ENCODE peak calls at places on chromosomes 3 and 15, in six cellular contexts. One of them, this sample, is unnamed.

GRCh38 chr15:98138910-98139309 is 178.4 kb downstream of the ARRDC4 start:
- DNase-seq in Peyer's patch: no peak
- DNase-seq in A549: peak
- DNase-seq in activated T-helper 1 cell treated with Interleukin-2 at 50 U/mL for 16 hours: no peak
- DNase-seq in COR-L47: no peak
- DNase-seq in fibroblast of pulmonary artery: no peak
- DNase-seq in this sample: no peak

GRCh38 chr3:46367811-46368210 is 2.9 kb upstream of the CCR5 start:
- DNase-seq in Peyer's patch: no peak
- DNase-seq in A549: no peak
- DNase-seq in activated T-helper 1 cell treated with Interleukin-2 at 50 U/mL for 16 hours: no peak
- DNase-seq in COR-L47: no peak
- DNase-seq in fibroblast of pulmonary artery: no peak
- DNase-seq in this sample: no peak

GRCh38 chr3:50256978-50257890 is 11.7 kb upstream of the SEMA3B start:
- DNase-seq in Peyer's patch: peak
- DNase-seq in A549: peak
- DNase-seq in activated T-helper 1 cell treated with Interleukin-2 at 50 U/mL for 16 hours: no peak
- DNase-seq in COR-L47: peak
- DNase-seq in fibroblast of pulmonary artery: peak
- DNase-seq in this sample: no peak

GRCh38 chr3:139518926-139519842 is 20.4 kb downstream of the RBP1 start:
- DNase-seq in Peyer's patch: no peak
- DNase-seq in A549: no peak
- DNase-seq in activated T-helper 1 cell treated with Interleukin-2 at 50 U/mL for 16 hours: no peak
- DNase-seq in COR-L47: no peak
- DNase-seq in fibroblast of pulmonary artery: no peak
- DNase-seq in this sample: no peak

GRCh38 chr3:41274944-41275668 is 75.8 kb downstream of the CTNNB1 start:
- DNase-seq in Peyer's patch: no peak
- DNase-seq in A549: peak
- DNase-seq in activated T-helper 1 cell treated with Interleukin-2 at 50 U/mL for 16 hours: no peak
- DNase-seq in COR-L47: no peak
- DNase-seq in fibroblast of pulmonary artery: peak
- DNase-seq in this sample: no peak

GRCh38 chr3:82085356-82085755 is 323.9 kb upstream of the GBE1 start:
- DNase-seq in Peyer's patch: no peak
- DNase-seq in A549: no peak
- DNase-seq in activated T-helper 1 cell treated with Interleukin-2 at 50 U/mL for 16 hours: no peak
- DNase-seq in COR-L47: no peak
- DNase-seq in fibroblast of pulmonary artery: peak
- DNase-seq in this sample: no peak

GRCh38 chr3:48919215-48920138 is 835 bp downstream of the ARIH2 start:
- DNase-seq in Peyer's patch: no peak
- DNase-seq in A549: peak
- DNase-seq in activated T-helper 1 cell treated with Interleukin-2 at 50 U/mL for 16 hours: peak
- DNase-seq in COR-L47: peak
- DNase-seq in fibroblast of pulmonary artery: peak
- DNase-seq in this sample: no peak

GRCh38 chr15:101489633-101490407 is at the start of gene PCSK6:
- DNase-seq in Peyer's patch: peak
- DNase-seq in A549: peak
- DNase-seq in activated T-helper 1 cell treated with Interleukin-2 at 50 U/mL for 16 hours: no peak
- DNase-seq in COR-L47: peak
- DNase-seq in fibroblast of pulmonary artery: no peak
- DNase-seq in this sample: no peak

GRCh38 chr15:98169551-98169950 is 209.0 kb downstream of the ARRDC4 start:
- DNase-seq in Peyer's patch: no peak
- DNase-seq in A549: no peak
- DNase-seq in activated T-helper 1 cell treated with Interleukin-2 at 50 U/mL for 16 hours: no peak
- DNase-seq in COR-L47: no peak
- DNase-seq in fibroblast of pulmonary artery: no peak
- DNase-seq in this sample: no peak

GRCh38 chr15:31305375-31305774 is 21.3 kb upstream of the KLF13 start:
- DNase-seq in Peyer's patch: no peak
- DNase-seq in A549: no peak
- DNase-seq in activated T-helper 1 cell treated with Interleukin-2 at 50 U/mL for 16 hours: no peak
- DNase-seq in COR-L47: no peak
- DNase-seq in fibroblast of pulmonary artery: no peak
- DNase-seq in this sample: no peak

GRCh38 chr3:43736558-43736995 is 45.8 kb downstream of the ABHD5 start:
- DNase-seq in Peyer's patch: no peak
- DNase-seq in A549: peak
- DNase-seq in activated T-helper 1 cell treated with Interleukin-2 at 50 U/mL for 16 hours: no peak
- DNase-seq in COR-L47: no peak
- DNase-seq in fibroblast of pulmonary artery: peak
- DNase-seq in this sample: peak

GRCh38 chr3:194069421-194070219 is 66.3 kb upstream of the HES1 start:
- DNase-seq in Peyer's patch: no peak
- DNase-seq in A549: no peak
- DNase-seq in activated T-helper 1 cell treated with Interleukin-2 at 50 U/mL for 16 hours: no peak
- DNase-seq in COR-L47: no peak
- DNase-seq in fibroblast of pulmonary artery: peak
- DNase-seq in this sample: peak

GRCh38 chr3:129560269-129560787 is 17.4 kb downstream of the H1-8 start:
- DNase-seq in Peyer's patch: no peak
- DNase-seq in A549: no peak
- DNase-seq in activated T-helper 1 cell treated with Interleukin-2 at 50 U/mL for 16 hours: no peak
- DNase-seq in COR-L47: no peak
- DNase-seq in fibroblast of pulmonary artery: peak
- DNase-seq in this sample: no peak

GRCh38 chr3:38521391-38521987 is 25.3 kb downstream of the EXOG start:
- DNase-seq in Peyer's patch: no peak
- DNase-seq in A549: peak
- DNase-seq in activated T-helper 1 cell treated with Interleukin-2 at 50 U/mL for 16 hours: peak
- DNase-seq in COR-L47: peak
- DNase-seq in fibroblast of pulmonary artery: peak
- DNase-seq in this sample: peak

GRCh38 chr3:128468285-128468790 is 1.6 kb upstream of the DNAJB8 start:
- DNase-seq in Peyer's patch: no peak
- DNase-seq in A549: no peak
- DNase-seq in activated T-helper 1 cell treated with Interleukin-2 at 50 U/mL for 16 hours: no peak
- DNase-seq in COR-L47: no peak
- DNase-seq in fibroblast of pulmonary artery: no peak
- DNase-seq in this sample: no peak

GRCh38 chr3:113948015-113948917 is 453 bp downstream of the ZDHHC23 start:
- DNase-seq in Peyer's patch: peak
- DNase-seq in A549: peak
- DNase-seq in activated T-helper 1 cell treated with Interleukin-2 at 50 U/mL for 16 hours: peak
- DNase-seq in COR-L47: peak
- DNase-seq in fibroblast of pulmonary artery: no peak
- DNase-seq in this sample: peak

GRCh38 chr3:184562146-184562861 is 719 bp downstream of the EPHB3 start:
- DNase-seq in Peyer's patch: peak
- DNase-seq in A549: no peak
- DNase-seq in activated T-helper 1 cell treated with Interleukin-2 at 50 U/mL for 16 hours: no peak
- DNase-seq in COR-L47: peak
- DNase-seq in fibroblast of pulmonary artery: no peak
- DNase-seq in this sample: no peak

GRCh38 chr3:25854635-25855034 is 64.7 kb downstream of the OXSM start:
- DNase-seq in Peyer's patch: no peak
- DNase-seq in A549: peak
- DNase-seq in activated T-helper 1 cell treated with Interleukin-2 at 50 U/mL for 16 hours: no peak
- DNase-seq in COR-L47: no peak
- DNase-seq in fibroblast of pulmonary artery: peak
- DNase-seq in this sample: peak

GRCh38 chr3:163159306-163159705 is 1662.7 kb downstream of the OTOL1 start:
- DNase-seq in Peyer's patch: no peak
- DNase-seq in A549: no peak
- DNase-seq in activated T-helper 1 cell treated with Interleukin-2 at 50 U/mL for 16 hours: no peak
- DNase-seq in COR-L47: no peak
- DNase-seq in fibroblast of pulmonary artery: no peak
- DNase-seq in this sample: no peak

GRCh38 chr15:68751622-68752021 is 69.1 kb downstream of the ANP32A start:
- DNase-seq in Peyer's patch: no peak
- DNase-seq in A549: no peak
- DNase-seq in activated T-helper 1 cell treated with Interleukin-2 at 50 U/mL for 16 hours: no peak
- DNase-seq in COR-L47: no peak
- DNase-seq in fibroblast of pulmonary artery: no peak
- DNase-seq in this sample: no peak

GRCh38 chr15:59751552-59752413 is 62.7 kb upstream of the BNIP2 start:
- DNase-seq in Peyer's patch: no peak
- DNase-seq in A549: peak
- DNase-seq in activated T-helper 1 cell treated with Interleukin-2 at 50 U/mL for 16 hours: no peak
- DNase-seq in COR-L47: peak
- DNase-seq in fibroblast of pulmonary artery: peak
- DNase-seq in this sample: peak

GRCh38 chr15:68363353-68363752 is 68.6 kb downstream of the ITGA11 start:
- DNase-seq in Peyer's patch: no peak
- DNase-seq in A549: peak
- DNase-seq in activated T-helper 1 cell treated with Interleukin-2 at 50 U/mL for 16 hours: no peak
- DNase-seq in COR-L47: no peak
- DNase-seq in fibroblast of pulmonary artery: no peak
- DNase-seq in this sample: peak

GRCh38 chr3:144375122-144375521 is 403.5 kb downstream of the DIPK2A start:
- DNase-seq in Peyer's patch: no peak
- DNase-seq in A549: no peak
- DNase-seq in activated T-helper 1 cell treated with Interleukin-2 at 50 U/mL for 16 hours: no peak
- DNase-seq in COR-L47: no peak
- DNase-seq in fibroblast of pulmonary artery: no peak
- DNase-seq in this sample: no peak

GRCh38 chr3:100040846-100041245 is 73.5 kb downstream of the FILIP1L start:
- DNase-seq in Peyer's patch: no peak
- DNase-seq in A549: no peak
- DNase-seq in activated T-helper 1 cell treated with Interleukin-2 at 50 U/mL for 16 hours: no peak
- DNase-seq in COR-L47: no peak
- DNase-seq in fibroblast of pulmonary artery: peak
- DNase-seq in this sample: peak

GRCh38 chr15:91412529-91412928 is 312.5 kb downstream of the SV2B start:
- DNase-seq in Peyer's patch: no peak
- DNase-seq in A549: no peak
- DNase-seq in activated T-helper 1 cell treated with Interleukin-2 at 50 U/mL for 16 hours: no peak
- DNase-seq in COR-L47: no peak
- DNase-seq in fibroblast of pulmonary artery: no peak
- DNase-seq in this sample: peak

GRCh38 chr3:52438579-52439425 is 6.1 kb downstream of the SEMA3G start:
- DNase-seq in Peyer's patch: peak
- DNase-seq in A549: no peak
- DNase-seq in activated T-helper 1 cell treated with Interleukin-2 at 50 U/mL for 16 hours: no peak
- DNase-seq in COR-L47: no peak
- DNase-seq in fibroblast of pulmonary artery: no peak
- DNase-seq in this sample: no peak

GRCh38 chr3:159669024-159669476 is 319.6 kb upstream of the IL12A start:
- DNase-seq in Peyer's patch: no peak
- DNase-seq in A549: peak
- DNase-seq in activated T-helper 1 cell treated with Interleukin-2 at 50 U/mL for 16 hours: no peak
- DNase-seq in COR-L47: no peak
- DNase-seq in fibroblast of pulmonary artery: peak
- DNase-seq in this sample: peak

GRCh38 chr3:178060406-178060805 is 475.8 kb upstream of the KCNMB2 start:
- DNase-seq in Peyer's patch: no peak
- DNase-seq in A549: no peak
- DNase-seq in activated T-helper 1 cell treated with Interleukin-2 at 50 U/mL for 16 hours: no peak
- DNase-seq in COR-L47: no peak
- DNase-seq in fibroblast of pulmonary artery: peak
- DNase-seq in this sample: no peak

GRCh38 chr3:194671511-194671899 is 486 bp downstream of the LSG1 start:
- DNase-seq in Peyer's patch: no peak
- DNase-seq in A549: peak
- DNase-seq in activated T-helper 1 cell treated with Interleukin-2 at 50 U/mL for 16 hours: no peak
- DNase-seq in COR-L47: peak
- DNase-seq in fibroblast of pulmonary artery: peak
- DNase-seq in this sample: no peak

GRCh38 chr3:40681658-40682055 is 156.9 kb downstream of the ZNF621 start:
- DNase-seq in Peyer's patch: no peak
- DNase-seq in A549: no peak
- DNase-seq in activated T-helper 1 cell treated with Interleukin-2 at 50 U/mL for 16 hours: no peak
- DNase-seq in COR-L47: no peak
- DNase-seq in fibroblast of pulmonary artery: no peak
- DNase-seq in this sample: no peak

GRCh38 chr15:74937226-74937601 is 659 bp downstream of the COX5A start:
- DNase-seq in Peyer's patch: no peak
- DNase-seq in A549: no peak
- DNase-seq in activated T-helper 1 cell treated with Interleukin-2 at 50 U/mL for 16 hours: no peak
- DNase-seq in COR-L47: peak
- DNase-seq in fibroblast of pulmonary artery: no peak
- DNase-seq in this sample: no peak

GRCh38 chr15:31554261-31554660 is 227.6 kb downstream of the KLF13 start:
- DNase-seq in Peyer's patch: no peak
- DNase-seq in A549: no peak
- DNase-seq in activated T-helper 1 cell treated with Interleukin-2 at 50 U/mL for 16 hours: no peak
- DNase-seq in COR-L47: no peak
- DNase-seq in fibroblast of pulmonary artery: peak
- DNase-seq in this sample: peak

GRCh38 chr15:71054286-71054952 is 60.9 kb upstream of the THSD4 start:
- DNase-seq in Peyer's patch: no peak
- DNase-seq in A549: peak
- DNase-seq in activated T-helper 1 cell treated with Interleukin-2 at 50 U/mL for 16 hours: no peak
- DNase-seq in COR-L47: no peak
- DNase-seq in fibroblast of pulmonary artery: no peak
- DNase-seq in this sample: no peak

GRCh38 chr3:101925564-101925963 is 76.2 kb downstream of the NFKBIZ start:
- DNase-seq in Peyer's patch: no peak
- DNase-seq in A549: peak
- DNase-seq in activated T-helper 1 cell treated with Interleukin-2 at 50 U/mL for 16 hours: no peak
- DNase-seq in COR-L47: peak
- DNase-seq in fibroblast of pulmonary artery: no peak
- DNase-seq in this sample: no peak

GRCh38 chr3:195003893-195004289 is 267.1 kb downstream of the XXYLT1 start:
- DNase-seq in Peyer's patch: no peak
- DNase-seq in A549: no peak
- DNase-seq in activated T-helper 1 cell treated with Interleukin-2 at 50 U/mL for 16 hours: no peak
- DNase-seq in COR-L47: no peak
- DNase-seq in fibroblast of pulmonary artery: no peak
- DNase-seq in this sample: no peak

GRCh38 chr3:33363113-33363800 is 76.9 kb downstream of the UBP1 start:
- DNase-seq in Peyer's patch: no peak
- DNase-seq in A549: no peak
- DNase-seq in activated T-helper 1 cell treated with Interleukin-2 at 50 U/mL for 16 hours: no peak
- DNase-seq in COR-L47: no peak
- DNase-seq in fibroblast of pulmonary artery: no peak
- DNase-seq in this sample: peak

GRCh38 chr15:79849789-79850188 is 47.0 kb downstream of the MTHFS start:
- DNase-seq in Peyer's patch: no peak
- DNase-seq in A549: peak
- DNase-seq in activated T-helper 1 cell treated with Interleukin-2 at 50 U/mL for 16 hours: no peak
- DNase-seq in COR-L47: peak
- DNase-seq in fibroblast of pulmonary artery: peak
- DNase-seq in this sample: no peak

GRCh38 chr15:24675332-24676144 is at the start of gene NPAP1:
- DNase-seq in Peyer's patch: no peak
- DNase-seq in A549: no peak
- DNase-seq in activated T-helper 1 cell treated with Interleukin-2 at 50 U/mL for 16 hours: no peak
- DNase-seq in COR-L47: no peak
- DNase-seq in fibroblast of pulmonary artery: no peak
- DNase-seq in this sample: no peak